ENCODE peak calls at places on chromosomes 6 and 20, in seven cellular contexts. L is NCI-H2029 treated with DMSO at 0.1 percent for 48 hours, Z is glutamatergic neuron, F is left cardiac atrium, R is GM12865, G is NCI-H1105, N is HT1080. U is an unnamed sample.

GRCh38 chr6:132401120-132401940 is at the start of gene MOXD1:
- DNase-seq in G (no peak), Z (peak), N (peak), R (peak), F (peak), L (no peak), U (peak)

GRCh38 chr6:142846459-142846831 is 98.5 kb downstream of the HIVEP2 start:
- DNase-seq in Z (no peak), R (peak), F (no peak), N (peak), L (no peak), G (no peak), U (no peak)

GRCh38 chr6:12291083-12291784 is 1.1 kb downstream of the EDN1 start:
- DNase-seq in Z (no peak), R (no peak), G (peak), F (no peak), N (no peak), L (no peak), U (no peak)

GRCh38 chr6:76441850-76442249 is 369.4 kb upstream of the IMPG1 start:
- DNase-seq in L (no peak), F (no peak), R (no peak), N (no peak), Z (no peak), G (no peak), U (no peak)

GRCh38 chr20:7926767-7927166 is 13.5 kb downstream of the HAO1 start:
- DNase-seq in F (peak), G (peak), N (peak), R (peak), L (no peak), Z (no peak), U (no peak)

GRCh38 chr20:53660078-53660909 is 66.7 kb upstream of the ZNF217 start:
- DNase-seq in R (peak), N (no peak), F (peak), Z (no peak), G (no peak), L (no peak), U (peak)

GRCh38 chr6:169451065-169451840 is 197.6 kb upstream of the THBS2 start:
- DNase-seq in L (no peak), Z (no peak), N (no peak), G (no peak), R (no peak), F (no peak), U (no peak)

GRCh38 chr6:138025528-138025941 is 81.7 kb downstream of the PERP start:
- DNase-seq in L (no peak), N (no peak), R (no peak), Z (no peak), G (no peak), F (no peak), U (no peak)

GRCh38 chr6:142728910-142729481 is 216.0 kb downstream of the HIVEP2 start:
- DNase-seq in L (no peak), F (peak), G (no peak), Z (no peak), R (no peak), N (no peak), U (no peak)

GRCh38 chr6:9539231-9539755 is 875.6 kb downstream of the TFAP2A start:
- DNase-seq in G (no peak), N (no peak), L (no peak), R (no peak), F (no peak), Z (no peak), U (no peak)

GRCh38 chr20:34390769-34391447 is 27.8 kb downstream of the ITCH start:
- DNase-seq in N (peak), Z (no peak), R (no peak), L (no peak), F (peak), G (no peak), U (peak)

GRCh38 chr6:54112171-54112650 is 968 bp downstream of the MLIP start:
- DNase-seq in Z (no peak), N (no peak), F (no peak), G (no peak), R (no peak), L (no peak), U (no peak)

GRCh38 chr6:140355476-140355875 is 981.0 kb upstream of the CITED2 start:
- DNase-seq in F (no peak), G (no peak), R (no peak), L (no peak), Z (no peak), N (no peak), U (no peak)

GRCh38 chr6:5832621-5833107 is 174.1 kb downstream of the NRN1 start:
- DNase-seq in F (no peak), L (no peak), N (no peak), R (no peak), Z (no peak), G (no peak), U (no peak)

GRCh38 chr20:884983-885952 is 30.9 kb downstream of the ANGPT4 start:
- DNase-seq in L (no peak), N (no peak), R (peak), Z (peak), F (peak), G (no peak), U (no peak)

GRCh38 chr6:136608991-136609390 is 58.8 kb upstream of the MAP7 start:
- DNase-seq in F (no peak), G (no peak), L (no peak), Z (no peak), R (no peak), N (peak), U (no peak)

GRCh38 chr20:2658414-2659354 is 5.3 kb downstream of the IDH3B start:
- DNase-seq in G (no peak), F (no peak), N (peak), L (no peak), Z (no peak), R (peak), U (no peak)

GRCh38 chr6:76451926-76452709 is 379.7 kb upstream of the IMPG1 start:
- DNase-seq in L (no peak), F (no peak), Z (no peak), N (no peak), G (no peak), R (no peak), U (peak)

GRCh38 chr6:36244641-36245280 is 25.1 kb upstream of the PNPLA1 start:
- DNase-seq in N (peak), G (no peak), Z (no peak), L (no peak), R (no peak), F (no peak), U (no peak)

GRCh38 chr6:109258129-109258528 is 124.1 kb downstream of the CD164 start:
- DNase-seq in Z (no peak), F (no peak), G (no peak), R (no peak), L (no peak), N (no peak), U (no peak)

GRCh38 chr6:159461266-159461665 is 231.8 kb downstream of the SOD2 start:
- DNase-seq in R (no peak), G (no peak), L (no peak), F (no peak), Z (no peak), N (no peak), U (no peak)